ENCODE peak calls at places on chromosomes 6 and 20, in ten cellular contexts. One of them, this sample, is unnamed.

GRCh38 chr6:139977887-139978332 is 603.5 kb upstream of the CITED2 start:
- DNase-seq in Peyer's patch: no peak
- DNase-seq in endothelial cell: no peak
- DNase-seq in hepatocyte: peak
- DNase-seq in foreskin fibroblast: peak
- DNase-seq in cardiac fibroblast: peak
- DNase-seq in CD14-positive monocyte: no peak
- DNase-seq in heart left ventricle: peak
- DNase-seq in adrenal gland: no peak
- DNase-seq in H9: no peak
- DNase-seq in this sample: peak

GRCh38 chr6:127202676-127203075 is 64.0 kb upstream of the RNF146 start:
- DNase-seq in H9: no peak
- DNase-seq in hepatocyte: no peak
- DNase-seq in endothelial cell: no peak
- DNase-seq in Peyer's patch: no peak
- DNase-seq in adrenal gland: no peak
- DNase-seq in cardiac fibroblast: no peak
- DNase-seq in heart left ventricle: no peak
- DNase-seq in CD14-positive monocyte: no peak
- DNase-seq in foreskin fibroblast: no peak
- DNase-seq in this sample: peak

GRCh38 chr6:6758915-6759654 is 170.6 kb downstream of the LY86 start:
- DNase-seq in endothelial cell: peak
- DNase-seq in hepatocyte: peak
- DNase-seq in foreskin fibroblast: peak
- DNase-seq in H9: peak
- DNase-seq in CD14-positive monocyte: peak
- DNase-seq in cardiac fibroblast: peak
- DNase-seq in adrenal gland: peak
- DNase-seq in heart left ventricle: peak
- DNase-seq in Peyer's patch: peak
- DNase-seq in this sample: peak

GRCh38 chr6:14765106-14765505 is 480.8 kb upstream of the JARID2 start:
- DNase-seq in hepatocyte: no peak
- DNase-seq in foreskin fibroblast: peak
- DNase-seq in heart left ventricle: no peak
- DNase-seq in cardiac fibroblast: peak
- DNase-seq in H9: no peak
- DNase-seq in Peyer's patch: no peak
- DNase-seq in CD14-positive monocyte: peak
- DNase-seq in adrenal gland: no peak
- DNase-seq in endothelial cell: no peak
- DNase-seq in this sample: peak

GRCh38 chr20:10927011-10927583 is 253.3 kb upstream of the JAG1 start:
- DNase-seq in CD14-positive monocyte: no peak
- DNase-seq in Peyer's patch: no peak
- DNase-seq in hepatocyte: no peak
- DNase-seq in H9: no peak
- DNase-seq in adrenal gland: no peak
- DNase-seq in heart left ventricle: no peak
- DNase-seq in foreskin fibroblast: no peak
- DNase-seq in endothelial cell: no peak
- DNase-seq in cardiac fibroblast: no peak
- DNase-seq in this sample: no peak

GRCh38 chr6:15399651-15400470 is 154.0 kb downstream of the JARID2 start:
- DNase-seq in H9: no peak
- DNase-seq in foreskin fibroblast: peak
- DNase-seq in endothelial cell: peak
- DNase-seq in Peyer's patch: peak
- DNase-seq in heart left ventricle: peak
- DNase-seq in cardiac fibroblast: peak
- DNase-seq in CD14-positive monocyte: no peak
- DNase-seq in hepatocyte: peak
- DNase-seq in adrenal gland: peak
- DNase-seq in this sample: peak

GRCh38 chr6:115783402-115784061 is 277.2 kb downstream of the FRK start:
- DNase-seq in endothelial cell: no peak
- DNase-seq in heart left ventricle: peak
- DNase-seq in foreskin fibroblast: peak
- DNase-seq in adrenal gland: peak
- DNase-seq in cardiac fibroblast: peak
- DNase-seq in CD14-positive monocyte: no peak
- DNase-seq in Peyer's patch: no peak
- DNase-seq in H9: no peak
- DNase-seq in hepatocyte: no peak
- DNase-seq in this sample: peak

GRCh38 chr6:52937908-52938307 is 28.4 kb upstream of the GSTA3 start:
- DNase-seq in CD14-positive monocyte: no peak
- DNase-seq in cardiac fibroblast: peak
- DNase-seq in H9: no peak
- DNase-seq in Peyer's patch: no peak
- DNase-seq in endothelial cell: no peak
- DNase-seq in heart left ventricle: no peak
- DNase-seq in foreskin fibroblast: peak
- DNase-seq in adrenal gland: peak
- DNase-seq in hepatocyte: no peak
- DNase-seq in this sample: peak

GRCh38 chr20:12068146-12068545 is 150.5 kb downstream of the BTBD3 start:
- DNase-seq in H9: no peak
- DNase-seq in hepatocyte: no peak
- DNase-seq in heart left ventricle: no peak
- DNase-seq in cardiac fibroblast: no peak
- DNase-seq in CD14-positive monocyte: no peak
- DNase-seq in endothelial cell: no peak
- DNase-seq in Peyer's patch: no peak
- DNase-seq in adrenal gland: no peak
- DNase-seq in foreskin fibroblast: no peak
- DNase-seq in this sample: no peak

GRCh38 chr6:34709386-34709785 is 12.8 kb upstream of the ILRUN start:
- DNase-seq in H9: no peak
- DNase-seq in CD14-positive monocyte: no peak
- DNase-seq in foreskin fibroblast: peak
- DNase-seq in adrenal gland: peak
- DNase-seq in endothelial cell: no peak
- DNase-seq in Peyer's patch: no peak
- DNase-seq in heart left ventricle: peak
- DNase-seq in cardiac fibroblast: peak
- DNase-seq in hepatocyte: peak
- DNase-seq in this sample: peak

GRCh38 chr6:30767158-30767943 is 23.0 kb upstream of the IER3 start:
- DNase-seq in hepatocyte: no peak
- DNase-seq in H9: no peak
- DNase-seq in cardiac fibroblast: no peak
- DNase-seq in endothelial cell: no peak
- DNase-seq in Peyer's patch: no peak
- DNase-seq in CD14-positive monocyte: no peak
- DNase-seq in foreskin fibroblast: no peak
- DNase-seq in adrenal gland: no peak
- DNase-seq in heart left ventricle: no peak
- DNase-seq in this sample: no peak

GRCh38 chr20:48921168-48921882 is at the start of gene ARFGEF2:
- DNase-seq in hepatocyte: peak
- DNase-seq in heart left ventricle: peak
- DNase-seq in Peyer's patch: peak
- DNase-seq in H9: peak
- DNase-seq in foreskin fibroblast: peak
- DNase-seq in cardiac fibroblast: peak
- DNase-seq in CD14-positive monocyte: peak
- DNase-seq in adrenal gland: peak
- DNase-seq in endothelial cell: peak
- DNase-seq in this sample: peak
- TF ChIP-seq CTCF in hepatocyte: peak
- TF ChIP-seq CTCF in heart left ventricle: no peak
- TF ChIP-seq CTCF in Peyer's patch: no peak
- TF ChIP-seq CTCF in H9: no peak
- TF ChIP-seq CTCF in foreskin fibroblast: no peak
- TF ChIP-seq CTCF in cardiac fibroblast: no peak
- TF ChIP-seq CTCF in CD14-positive monocyte: no peak
- TF ChIP-seq CTCF in adrenal gland: no peak
- TF ChIP-seq CTCF in endothelial cell: peak
- TF ChIP-seq CTCF in this sample: no peak

GRCh38 chr6:41097467-41098090 is 24.8 kb downstream of the NFYA start:
- DNase-seq in foreskin fibroblast: peak
- DNase-seq in Peyer's patch: no peak
- DNase-seq in adrenal gland: no peak
- DNase-seq in heart left ventricle: no peak
- DNase-seq in CD14-positive monocyte: no peak
- DNase-seq in hepatocyte: no peak
- DNase-seq in cardiac fibroblast: peak
- DNase-seq in H9: no peak
- DNase-seq in endothelial cell: no peak
- DNase-seq in this sample: no peak

GRCh38 chr6:41093729-41094128 is 21.0 kb downstream of the NFYA start:
- DNase-seq in adrenal gland: no peak
- DNase-seq in endothelial cell: no peak
- DNase-seq in foreskin fibroblast: peak
- DNase-seq in CD14-positive monocyte: no peak
- DNase-seq in Peyer's patch: no peak
- DNase-seq in cardiac fibroblast: no peak
- DNase-seq in hepatocyte: no peak
- DNase-seq in H9: no peak
- DNase-seq in heart left ventricle: no peak
- DNase-seq in this sample: peak

GRCh38 chr6:41088451-41088850 is 15.7 kb downstream of the NFYA start:
- DNase-seq in H9: no peak
- DNase-seq in adrenal gland: no peak
- DNase-seq in foreskin fibroblast: no peak
- DNase-seq in Peyer's patch: no peak
- DNase-seq in heart left ventricle: no peak
- DNase-seq in CD14-positive monocyte: no peak
- DNase-seq in hepatocyte: no peak
- DNase-seq in cardiac fibroblast: no peak
- DNase-seq in endothelial cell: no peak
- DNase-seq in this sample: no peak

GRCh38 chr6:41090841-41091761 is 18.3 kb downstream of the NFYA start:
- DNase-seq in hepatocyte: no peak
- DNase-seq in endothelial cell: no peak
- DNase-seq in heart left ventricle: no peak
- DNase-seq in foreskin fibroblast: no peak
- DNase-seq in adrenal gland: no peak
- DNase-seq in Peyer's patch: no peak
- DNase-seq in cardiac fibroblast: no peak
- DNase-seq in CD14-positive monocyte: no peak
- DNase-seq in H9: no peak
- DNase-seq in this sample: no peak

DNA sequence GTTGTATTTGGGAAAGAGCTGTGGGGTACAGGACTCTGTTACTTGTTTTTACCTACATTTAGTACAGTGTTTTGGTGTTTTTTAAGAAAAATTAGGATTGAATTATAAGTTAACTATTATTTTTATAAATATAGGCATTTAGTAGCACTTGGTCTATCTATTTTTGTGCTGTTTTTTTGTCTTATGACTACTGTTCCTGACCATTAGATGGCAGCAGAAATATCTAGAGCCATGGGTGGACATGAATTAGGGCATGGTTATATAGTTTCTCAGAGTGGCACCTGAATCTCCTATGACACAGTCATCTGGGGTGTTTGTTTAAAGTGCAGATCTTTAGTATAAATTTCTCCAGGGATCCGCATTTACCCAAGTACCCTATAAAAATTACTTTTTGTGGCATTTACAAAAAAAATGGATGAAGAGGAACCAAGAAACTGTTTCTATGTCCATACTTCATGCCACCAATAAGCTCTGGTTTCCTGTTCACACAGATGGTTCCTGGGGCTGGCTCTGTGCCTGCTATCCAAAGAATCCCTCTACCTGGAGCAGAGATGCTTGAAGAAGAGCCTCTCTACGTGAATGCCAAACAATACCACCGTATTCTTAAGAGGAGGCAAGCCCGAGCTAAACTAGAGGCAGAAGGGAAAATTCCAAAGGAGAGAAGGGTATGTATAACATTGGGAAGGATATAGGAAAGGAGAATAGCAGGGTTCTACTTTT is 19.8 kb downstream of the NFYA start:
- DNase-seq in heart left ventricle: no peak
- DNase-seq in endothelial cell: no peak
- DNase-seq in Peyer's patch: no peak
- DNase-seq in H9: no peak
- DNase-seq in cardiac fibroblast: peak
- DNase-seq in adrenal gland: no peak
- DNase-seq in hepatocyte: no peak
- DNase-seq in foreskin fibroblast: no peak
- DNase-seq in CD14-positive monocyte: no peak
- DNase-seq in this sample: peak
- TF ChIP-seq CTCF in heart left ventricle: peak
- TF ChIP-seq CTCF in endothelial cell: no peak
- TF ChIP-seq CTCF in Peyer's patch: peak
- TF ChIP-seq CTCF in H9: peak
- TF ChIP-seq CTCF in cardiac fibroblast: peak
- TF ChIP-seq CTCF in adrenal gland: peak
- TF ChIP-seq CTCF in hepatocyte: peak
- TF ChIP-seq CTCF in foreskin fibroblast: peak
- TF ChIP-seq CTCF in CD14-positive monocyte: peak
- TF ChIP-seq CTCF in this sample: peak

DNA sequence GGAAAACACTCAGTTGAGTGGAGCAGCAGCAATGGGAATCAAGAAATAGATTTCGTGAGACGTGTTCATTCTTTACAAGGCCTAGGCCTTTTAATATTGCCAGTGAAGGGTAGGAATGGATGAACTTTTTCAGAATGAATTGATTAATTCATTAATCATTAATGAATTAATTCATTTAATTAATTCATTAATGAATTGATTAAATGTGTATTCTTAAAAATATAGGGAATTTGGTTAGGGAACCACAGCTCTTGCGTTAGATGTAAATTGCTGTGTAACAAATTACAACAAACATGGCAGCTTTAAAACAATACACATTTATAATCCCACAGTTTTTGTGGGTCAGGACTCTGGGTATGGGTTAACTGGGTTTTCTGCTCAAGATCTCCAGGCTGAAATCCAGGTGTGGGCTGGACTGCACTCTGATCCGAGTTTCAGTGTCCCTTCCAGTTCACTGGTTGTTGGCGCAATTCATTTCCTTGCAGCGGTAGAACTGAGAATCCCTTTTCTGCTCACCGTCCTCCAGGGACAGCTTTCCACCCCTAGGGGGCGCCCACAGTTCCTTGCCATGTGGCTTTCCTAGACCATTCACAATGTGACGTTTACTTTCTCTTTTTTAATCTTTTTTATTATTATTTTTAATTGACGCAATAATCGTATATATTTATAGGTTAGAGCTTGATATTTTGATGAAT is 32.8 kb upstream of the BCAS1 start:
- DNase-seq in endothelial cell: peak
- DNase-seq in H9: peak
- DNase-seq in cardiac fibroblast: peak
- DNase-seq in hepatocyte: peak
- DNase-seq in heart left ventricle: peak
- DNase-seq in adrenal gland: peak
- DNase-seq in foreskin fibroblast: peak
- DNase-seq in CD14-positive monocyte: peak
- DNase-seq in Peyer's patch: peak
- DNase-seq in this sample: peak
- TF ChIP-seq CTCF in endothelial cell: peak
- TF ChIP-seq CTCF in H9: peak
- TF ChIP-seq CTCF in cardiac fibroblast: peak
- TF ChIP-seq CTCF in hepatocyte: peak
- TF ChIP-seq CTCF in heart left ventricle: peak
- TF ChIP-seq CTCF in adrenal gland: peak
- TF ChIP-seq CTCF in foreskin fibroblast: peak
- TF ChIP-seq CTCF in CD14-positive monocyte: peak
- TF ChIP-seq CTCF in Peyer's patch: peak
- TF ChIP-seq CTCF in this sample: peak

GRCh38 chr6:106089981-106090380 is 3.8 kb downstream of the PRDM1 start:
- DNase-seq in Peyer's patch: no peak
- DNase-seq in hepatocyte: no peak
- DNase-seq in foreskin fibroblast: no peak
- DNase-seq in CD14-positive monocyte: no peak
- DNase-seq in H9: no peak
- DNase-seq in heart left ventricle: no peak
- DNase-seq in endothelial cell: no peak
- DNase-seq in adrenal gland: no peak
- DNase-seq in cardiac fibroblast: peak
- DNase-seq in this sample: peak
- TF ChIP-seq CTCF in Peyer's patch: peak
- TF ChIP-seq CTCF in hepatocyte: peak
- TF ChIP-seq CTCF in foreskin fibroblast: peak
- TF ChIP-seq CTCF in CD14-positive monocyte: peak
- TF ChIP-seq CTCF in H9: peak
- TF ChIP-seq CTCF in heart left ventricle: peak
- TF ChIP-seq CTCF in endothelial cell: no peak
- TF ChIP-seq CTCF in adrenal gland: no peak
- TF ChIP-seq CTCF in cardiac fibroblast: no peak
- TF ChIP-seq CTCF in this sample: peak

This sample was measured in fibroblast of mammary gland.